ENCODE peak calls at places on chromosomes 16 and 17, in four cellular contexts. One of them, this sample, is unnamed.

GRCh38 chr17:37490638-37491614 is 1.2 kb downstream of the DUSP14 start:
- DNase-seq in tibial nerve: peak; percentile 41
- DNase-seq in CD8-positive, alpha-beta T cell: no peak
- DNase-seq in IMR-90: peak; percentile 93
- DNase-seq in this sample: peak; percentile 88

GRCh38 chr17:27807567-27808470 is 7.5 kb upstream of the NOS2 start:
- DNase-seq in tibial nerve: no peak
- DNase-seq in CD8-positive, alpha-beta T cell: peak; percentile 46
- DNase-seq in IMR-90: no peak
- DNase-seq in this sample: no peak

GRCh38 chr17:83115832-83116231 is 36.4 kb downstream of the METRNL start:
- DNase-seq in tibial nerve: no peak
- DNase-seq in CD8-positive, alpha-beta T cell: no peak
- DNase-seq in IMR-90: no peak
- DNase-seq in this sample: no peak

GRCh38 chr17:76911299-76912007 is 43.2 kb downstream of the MGAT5B start:
- DNase-seq in tibial nerve: no peak
- DNase-seq in CD8-positive, alpha-beta T cell: no peak
- DNase-seq in IMR-90: no peak
- DNase-seq in this sample: no peak

GRCh38 chr17:78888911-78889496 is 14.0 kb downstream of the CEP295NL start:
- DNase-seq in tibial nerve: no peak
- DNase-seq in CD8-positive, alpha-beta T cell: no peak
- DNase-seq in IMR-90: no peak
- DNase-seq in this sample: no peak

GRCh38 chr17:1965556-1966273 is 59.4 kb downstream of the RTN4RL1 start:
- DNase-seq in tibial nerve: no peak
- DNase-seq in CD8-positive, alpha-beta T cell: no peak
- DNase-seq in IMR-90: no peak
- DNase-seq in this sample: no peak

GRCh38 chr16:67345401-67345800 is 18.8 kb downstream of the LRRC36 start:
- DNase-seq in tibial nerve: no peak
- DNase-seq in CD8-positive, alpha-beta T cell: no peak
- DNase-seq in IMR-90: no peak
- DNase-seq in this sample: no peak

GRCh38 chr17:4708436-4708835 is 2.0 kb upstream of the ARRB2 start:
- DNase-seq in tibial nerve: no peak
- DNase-seq in CD8-positive, alpha-beta T cell: no peak
- DNase-seq in IMR-90: no peak
- DNase-seq in this sample: no peak

GRCh38 chr16:54411555-54411954 is 125.0 kb upstream of the IRX3 start:
- DNase-seq in tibial nerve: no peak
- DNase-seq in CD8-positive, alpha-beta T cell: no peak
- DNase-seq in IMR-90: no peak
- DNase-seq in this sample: no peak

GRCh38 chr16:85028638-85029412 is 1.2 kb downstream of the KIAA0513 start:
- DNase-seq in tibial nerve: no peak
- DNase-seq in CD8-positive, alpha-beta T cell: peak; percentile 58
- DNase-seq in IMR-90: peak; percentile 47
- DNase-seq in this sample: no peak
- H3K4me3 ChIP-seq in tibial nerve: peak overlapping the region; percentile 84
- H3K4me3 ChIP-seq in CD8-positive, alpha-beta T cell: peak overlapping the region; percentile 64
- H3K4me3 ChIP-seq in IMR-90: peak overlapping the region; percentile 79
- H3K4me3 ChIP-seq in this sample: peak overlapping the region; percentile 64

DNA sequence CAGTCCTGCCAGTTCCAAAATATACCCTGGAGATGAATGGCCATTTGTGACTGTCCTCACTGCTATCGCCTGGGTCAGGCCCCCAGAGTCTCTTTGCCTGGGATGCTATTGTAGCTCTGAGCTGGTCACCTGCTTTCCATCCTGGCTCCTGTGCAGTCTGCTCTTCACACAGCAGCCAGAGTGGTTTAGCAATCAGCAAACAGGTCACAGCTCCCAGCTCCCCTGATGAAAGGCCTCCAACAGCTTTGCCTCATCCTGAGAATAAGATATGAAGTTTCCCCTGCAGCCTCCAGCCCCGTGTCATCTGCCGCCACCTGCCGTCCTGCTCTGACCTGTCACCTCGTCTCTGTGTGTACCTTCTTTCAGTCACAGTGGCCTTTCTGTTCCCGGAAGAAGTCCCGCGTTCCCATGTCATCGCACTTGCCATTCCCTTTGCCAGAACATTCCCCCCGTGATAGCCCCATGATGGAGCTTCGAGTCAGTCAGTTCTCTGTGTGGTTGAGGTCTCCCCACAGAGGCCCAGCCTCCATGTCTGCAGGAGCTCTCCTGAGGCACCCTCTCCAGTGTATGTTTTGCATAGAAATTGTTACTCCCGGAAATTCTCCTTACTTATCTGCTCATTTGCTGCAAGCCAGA is 281.5 kb downstream of the SNX29 start:
- DNase-seq in tibial nerve: no peak
- DNase-seq in CD8-positive, alpha-beta T cell: no peak
- DNase-seq in IMR-90: no peak
- DNase-seq in this sample: no peak
- TF ChIP-seq CTCF in tibial nerve: no peak
- TF ChIP-seq CTCF in CD8-positive, alpha-beta T cell: no peak
- TF ChIP-seq CTCF in IMR-90: peak; percentile 6
- TF ChIP-seq CTCF in this sample: no peak

GRCh38 chr16:87583453-87584131 is 18.7 kb upstream of the JPH3 start:
- DNase-seq in tibial nerve: no peak
- DNase-seq in CD8-positive, alpha-beta T cell: no peak
- DNase-seq in IMR-90: peak; percentile 65
- DNase-seq in this sample: peak; percentile 68

GRCh38 chr16:87584271-87584670 is 18.0 kb upstream of the JPH3 start:
- DNase-seq in tibial nerve: no peak
- DNase-seq in CD8-positive, alpha-beta T cell: no peak
- DNase-seq in IMR-90: peak; percentile 80
- DNase-seq in this sample: peak; percentile 48

GRCh38 chr16:87582221-87582965 is 19.9 kb upstream of the JPH3 start:
- DNase-seq in tibial nerve: peak; percentile 64
- DNase-seq in CD8-positive, alpha-beta T cell: no peak
- DNase-seq in IMR-90: peak; percentile 75
- DNase-seq in this sample: peak; percentile 88

GRCh38 chr16:87581867-87582220 is 20.5 kb upstream of the JPH3 start:
- DNase-seq in tibial nerve: peak; percentile 91
- DNase-seq in CD8-positive, alpha-beta T cell: no peak
- DNase-seq in IMR-90: peak; percentile 98
- DNase-seq in this sample: peak; percentile 98

DNA sequence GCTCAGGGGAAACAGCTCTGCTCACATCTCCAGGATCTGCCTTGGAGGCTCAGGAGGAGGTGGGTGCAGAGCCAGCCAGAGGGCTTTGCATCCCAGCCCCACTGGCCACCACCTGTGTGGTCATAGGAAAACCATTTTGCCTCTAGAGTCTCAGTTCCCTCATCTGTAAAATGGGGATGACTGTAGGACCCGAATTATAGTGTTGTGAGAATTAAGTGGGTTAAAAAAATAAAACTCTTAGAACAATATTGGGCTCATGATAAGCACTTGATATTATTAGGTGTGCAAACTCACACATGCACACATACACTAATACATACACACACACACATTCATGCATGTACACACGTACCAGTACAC is 19.4 kb upstream of the JPH3 start:
- DNase-seq in tibial nerve: no peak
- DNase-seq in CD8-positive, alpha-beta T cell: no peak
- DNase-seq in IMR-90: no peak
- DNase-seq in this sample: no peak
- H3K4me3 ChIP-seq in tibial nerve: no peak overlapping the region
- H3K4me3 ChIP-seq in CD8-positive, alpha-beta T cell: no peak overlapping the region
- H3K4me3 ChIP-seq in IMR-90: no peak overlapping the region
- H3K4me3 ChIP-seq in this sample: no peak overlapping the region

GRCh38 chr17:19260958-19261357 is 23.8 kb downstream of the EPN2 start:
- DNase-seq in tibial nerve: no peak
- DNase-seq in CD8-positive, alpha-beta T cell: no peak
- DNase-seq in IMR-90: no peak
- DNase-seq in this sample: no peak
- TF ChIP-seq CTCF in tibial nerve: no peak
- TF ChIP-seq CTCF in CD8-positive, alpha-beta T cell: no peak
- TF ChIP-seq CTCF in IMR-90: no peak
- TF ChIP-seq CTCF in this sample: peak; percentile 12

DNA sequence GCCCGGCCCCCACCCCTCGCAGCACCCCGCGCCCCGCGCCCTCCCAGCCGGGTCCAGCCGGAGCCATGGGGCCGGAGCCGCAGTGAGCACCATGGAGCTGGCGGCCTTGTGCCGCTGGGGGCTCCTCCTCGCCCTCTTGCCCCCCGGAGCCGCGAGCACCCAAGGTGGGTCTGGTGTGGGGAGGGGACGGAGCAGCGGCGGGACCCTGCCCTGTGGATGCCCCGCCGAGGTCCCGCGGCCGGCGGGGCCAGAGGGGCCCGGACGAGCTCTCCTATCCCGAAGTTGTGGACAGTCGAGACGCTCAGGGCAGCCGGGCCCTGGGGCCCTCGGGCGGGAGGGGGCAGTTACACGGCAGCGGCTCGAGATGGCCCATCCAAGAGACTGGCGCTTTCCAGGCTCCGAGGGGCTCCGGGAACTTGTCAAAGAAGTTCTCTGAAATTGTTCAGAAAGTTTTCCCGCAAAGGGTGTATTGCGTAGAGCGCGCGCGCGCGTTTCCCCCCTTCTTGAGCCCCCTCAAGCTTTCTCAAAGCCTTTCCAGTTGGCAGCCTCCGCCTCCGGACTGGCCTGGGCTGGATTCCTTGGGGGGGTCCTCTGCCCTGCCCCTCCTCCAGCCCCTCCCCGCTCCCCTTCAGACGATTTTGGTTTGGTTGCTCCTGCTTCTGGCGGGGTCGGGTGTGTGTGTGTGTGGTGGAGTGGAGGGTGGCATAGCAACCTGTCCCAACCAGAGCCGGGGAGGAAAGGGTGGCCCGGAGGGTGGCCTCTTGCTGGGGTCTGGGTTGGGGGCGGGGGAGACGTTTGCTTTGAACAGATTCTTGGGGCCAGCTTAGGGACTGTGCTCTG is 504 bp downstream of the ERBB2 start:
- DNase-seq in tibial nerve: no peak
- DNase-seq in CD8-positive, alpha-beta T cell: no peak
- DNase-seq in IMR-90: peak; percentile 7
- DNase-seq in this sample: peak; percentile 24
- H3K4me3 ChIP-seq in tibial nerve: peak overlapping the region; percentile 98
- H3K4me3 ChIP-seq in CD8-positive, alpha-beta T cell: no peak overlapping the region
- H3K4me3 ChIP-seq in IMR-90: peak overlapping the region; percentile 90
- H3K4me3 ChIP-seq in this sample: peak overlapping the region; percentile 75

This sample was measured in fibroblast of pulmonary artery.